ENCODE peak calls at places on chromosomes 7 and 10, in six cellular contexts. R is CD8-positive, alpha-beta memory T cell; Y is aorta; F is right cardiac atrium; P is HAP-1; Q is H1. X is an unnamed sample. For H3K4me1, the result is how much of the 10 kb centered on the place peaks cover.

GRCh38 chr10:102511562-102512274 is 7.9 kb downstream of the SUFU start:
- DNase-seq in R (no peak), Y (no peak), F (no peak), P (no peak), Q (no peak), X (no peak)

GRCh38 chr10:89251417-89252224 is at the start of gene LIPA:
- DNase-seq in R (peak), Y (peak), F (peak), P (peak), Q (peak), X (peak)

GRCh38 chr7:126668367-126668752 is 584.4 kb downstream of the GRM8 start:
- DNase-seq in R (no peak), Y (no peak), F (no peak), P (no peak), Q (no peak), X (no peak)

GRCh38 chr7:43444711-43445578 is 138.0 kb upstream of the STK17A start:
- DNase-seq in R (no peak), Y (no peak), F (no peak), P (no peak), Q (no peak), X (no peak)

GRCh38 chr7:30556854-30557644 is 37.6 kb upstream of the GARS1 start:
- DNase-seq in R (no peak), Y (no peak), F (no peak), P (peak), Q (no peak), X (no peak)

GRCh38 chr10:99682752-99683151 is 23.4 kb downstream of the ENTPD7 start:
- DNase-seq in R (no peak), Y (no peak), F (no peak), P (no peak), Q (no peak), X (no peak)

GRCh38 chr10:35336084-35336831 is at the start of gene CCNY:
- DNase-seq in R (peak), Y (peak), F (peak), P (peak), Q (no peak), X (no peak)

GRCh38 chr7:131843862-131844261 is 287.4 kb upstream of the PODXL start:
- DNase-seq in R (no peak), Y (no peak), F (peak), P (no peak), Q (no peak), X (no peak)

GRCh38 chr10:103767756-103768155 is 87.6 kb downstream of the SH3PXD2A start:
- DNase-seq in R (no peak), Y (no peak), F (no peak), P (no peak), Q (no peak), X (no peak)

GRCh38 chr10:47076949-47077348 is 165.7 kb downstream of the PTPN20 start:
- DNase-seq in R (no peak), Y (no peak), F (no peak), P (no peak), Q (no peak), X (no peak)

GRCh38 chr7:158472631-158473030 is 115.0 kb downstream of the PTPRN2 start:
- DNase-seq in R (no peak), Y (no peak), F (no peak), P (no peak), Q (no peak), X (no peak)

GRCh38 chr7:119288401-119288800 is 984.6 kb upstream of the KCND2 start:
- DNase-seq in R (no peak), Y (no peak), F (no peak), P (no peak), Q (no peak), X (no peak)

GRCh38 chr10:88990528-88991160 is at the start of gene FAS:
- DNase-seq in R (peak), Y (peak), F (peak), P (peak), Q (no peak), X (peak)

GRCh38 chr10:59240581-59241183 is 64.2 kb downstream of the PHYHIPL start:
- DNase-seq in R (no peak), Y (no peak), F (no peak), P (peak), Q (no peak), X (no peak)

GRCh38 chr10:110392860-110393732 is 88.4 kb upstream of the SMNDC1 start:
- DNase-seq in R (no peak), Y (no peak), F (peak), P (no peak), Q (no peak), X (no peak)

GRCh38 chr10:113689057-113689456 is 9.3 kb downstream of the CASP7 start:
- DNase-seq in R (no peak), Y (no peak), F (no peak), P (no peak), Q (no peak), X (no peak)

GRCh38 chr10:122495406-122496340 is 34.3 kb downstream of the HTRA1 start:
- DNase-seq in R (peak), Y (peak), F (peak), P (peak), Q (no peak), X (no peak)

GRCh38 chr7:42720871-42721835 is 190.7 kb downstream of the C7orf25 start:
- DNase-seq in R (no peak), Y (no peak), F (no peak), P (no peak), Q (no peak), X (no peak)

GRCh38 chr7:99601656-99602310 is 3.7 kb downstream of the TMEM225B start:
- DNase-seq in R (no peak), Y (no peak), F (no peak), P (no peak), Q (peak), X (no peak)

GRCh38 chr10:127375423-127375822 is 173.7 kb upstream of the NPS start:
- DNase-seq in R (no peak), Y (no peak), F (no peak), P (no peak), Q (no peak), X (no peak)

GRCh38 chr7:2785071-2785500 is 59.0 kb downstream of the GNA12 start:
- DNase-seq in R (no peak), Y (no peak), F (peak), P (no peak), Q (no peak), X (no peak)

GRCh38 chr10:5476918-5477525 is 22.3 kb downstream of the CALML5 start:
- DNase-seq in R (no peak), Y (no peak), F (no peak), P (no peak), Q (no peak), X (no peak)

GRCh38 chr10:70973275-70973674 is 84.9 kb upstream of the PCBD1 start:
- DNase-seq in R (no peak), Y (no peak), F (no peak), P (no peak), Q (no peak), X (no peak)

GRCh38 chr10:110843031-110843430 is 28.7 kb upstream of the PDCD4 start:
- DNase-seq in R (peak), Y (no peak), F (no peak), P (no peak), Q (no peak), X (no peak)

GRCh38 chr10:124649209-124649608 is 95.0 kb downstream of the FAM53B start:
- DNase-seq in R (no peak), Y (no peak), F (peak), P (no peak), Q (no peak), X (no peak)

GRCh38 chr10:124651402-124651887 is 92.7 kb downstream of the FAM53B start:
- DNase-seq in R (no peak), Y (no peak), F (peak), P (no peak), Q (no peak), X (no peak)

GRCh38 chr10:124648738-124649137 is 95.4 kb downstream of the FAM53B start:
- DNase-seq in R (peak), Y (peak), F (peak), P (no peak), Q (no peak), X (peak)

GRCh38 chr10:124650820-124651401 is 93.3 kb downstream of the FAM53B start:
- DNase-seq in R (peak), Y (no peak), F (peak), P (no peak), Q (no peak), X (no peak)

DNA sequence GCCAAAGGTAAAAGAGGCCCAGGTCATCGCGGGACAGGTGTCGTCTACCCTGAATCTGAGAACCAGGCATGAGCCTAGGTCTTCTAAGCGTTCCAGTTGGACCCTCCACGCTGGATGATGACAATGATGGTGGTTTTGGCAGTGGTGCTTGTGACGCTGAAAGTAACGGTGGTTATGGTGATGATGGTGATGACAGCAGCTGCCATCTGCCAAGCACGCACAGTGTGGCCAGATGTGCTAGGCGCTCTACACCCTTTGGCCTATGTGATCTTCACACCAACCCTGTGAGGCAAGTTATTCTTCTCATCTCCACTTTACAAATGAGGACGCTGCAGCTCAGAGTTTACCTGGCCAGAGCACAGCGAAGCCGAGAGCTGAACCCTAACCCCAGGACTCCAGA is 93.9 kb downstream of the FAM53B start:
- DNase-seq in R (peak), Y (no peak), F (peak), P (no peak), Q (no peak), X (no peak)
- H3K4me1 ChIP-seq in R (half or more), Y (under half), F (half or more), P (under half), Q (under half), X (half or more)

GRCh38 chr10:93753621-93754250 is 4.0 kb upstream of the LGI1 start:
- DNase-seq in R (no peak), Y (no peak), F (no peak), P (no peak), Q (no peak), X (no peak)

GRCh38 chr10:93755443-93756127 is 2.2 kb upstream of the LGI1 start:
- DNase-seq in R (no peak), Y (no peak), F (no peak), P (no peak), Q (no peak), X (no peak)

GRCh38 chr10:93752761-93753160 is 5.0 kb upstream of the LGI1 start:
- DNase-seq in R (no peak), Y (no peak), F (no peak), P (no peak), Q (no peak), X (no peak)

GRCh38 chr10:93756128-93756517 is 1.6 kb upstream of the LGI1 start:
- DNase-seq in R (no peak), Y (no peak), F (no peak), P (no peak), Q (no peak), X (no peak)

DNA sequence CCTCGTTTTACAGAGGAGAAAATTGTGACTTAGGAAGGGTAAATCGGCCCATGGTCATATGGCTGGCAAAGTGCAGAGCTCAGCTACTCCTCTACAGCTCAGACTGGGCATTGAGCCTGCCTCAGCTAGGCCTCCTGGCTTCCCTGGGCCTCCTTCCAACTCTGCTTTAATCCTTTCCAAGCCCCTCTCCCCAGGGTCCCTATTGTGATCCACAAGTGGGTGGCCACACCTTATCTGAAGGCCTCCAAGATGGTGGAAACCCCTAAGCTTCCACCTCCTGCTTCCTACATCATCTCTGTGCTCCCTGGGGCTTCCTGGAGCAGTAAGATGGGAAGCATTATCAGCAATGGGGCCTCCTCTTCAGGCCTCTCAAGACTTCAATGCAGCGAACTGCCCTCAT is 3.0 kb upstream of the LGI1 start:
- DNase-seq in R (no peak), Y (no peak), F (no peak), P (no peak), Q (no peak), X (no peak)
- H3K4me1 ChIP-seq in R (under half), Y (under half), F (under half), P (under half), Q (under half), X (under half)

DNA sequence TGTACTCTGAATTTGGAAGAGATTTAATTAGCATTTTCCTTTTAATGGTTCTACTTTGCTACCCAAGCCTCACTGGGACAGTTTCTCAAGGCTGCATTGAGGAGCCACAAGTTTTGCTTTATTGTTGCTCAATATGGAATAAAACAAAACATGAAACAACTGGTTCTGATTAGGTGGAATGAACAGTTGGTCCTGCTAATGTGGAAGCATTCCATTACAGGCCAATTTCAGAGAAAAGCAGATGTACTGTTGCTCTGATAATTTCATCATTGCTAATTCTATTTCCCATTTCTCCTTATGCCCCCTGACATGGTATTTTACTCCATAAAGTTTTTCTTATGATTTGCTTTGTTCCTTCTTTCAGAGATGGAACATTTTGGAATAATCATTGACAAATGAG is 66.0 kb upstream of the PAPSS2 start:
- DNase-seq in R (no peak), Y (no peak), F (no peak), P (no peak), Q (no peak), X (no peak)
- H3K4me1 ChIP-seq in R (under half), Y (under half), F (under half), P (under half), Q (under half), X (under half)

DNA sequence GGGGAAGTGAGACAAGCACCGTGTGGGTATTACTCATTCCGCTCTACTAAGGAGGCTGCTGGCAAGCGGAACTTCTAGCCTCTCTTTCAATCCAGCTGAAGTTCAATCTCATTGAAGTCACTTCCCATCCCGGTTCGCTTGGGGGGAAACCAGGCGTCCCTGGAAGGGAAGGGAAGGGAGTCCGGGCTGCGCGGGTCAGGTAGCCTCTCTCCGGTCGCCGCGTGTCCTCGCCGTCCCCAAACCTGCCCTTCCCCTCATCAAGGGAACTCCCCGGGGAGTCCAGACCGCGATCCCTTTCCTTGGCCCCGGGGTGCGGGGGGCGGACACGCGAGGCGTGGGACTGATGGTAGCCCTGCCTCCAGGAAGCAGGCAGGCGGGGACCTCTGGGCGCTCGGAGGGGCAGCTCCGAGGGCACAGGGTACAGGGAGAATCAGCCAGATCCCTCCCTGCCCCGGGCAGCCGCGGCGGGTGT is 598 bp upstream of the ZEB1 start:
- DNase-seq in R (peak), Y (peak), F (peak), P (no peak), Q (no peak), X (peak)
- H3K4me1 ChIP-seq in R (under half), Y (under half), F (under half), P (under half), Q (under half), X (half or more)

GRCh38 chr7:122618603-122619189 is 80.2 kb downstream of the RNF133 start:
- DNase-seq in R (no peak), Y (no peak), F (no peak), P (no peak), Q (no peak), X (no peak)
- H3K4me1 ChIP-seq in R (under half), Y (under half), F (under half), P (under half), Q (under half), X (under half)

GRCh38 chr10:60913091-60913490 is 30.9 kb downstream of the RHOBTB1 start:
- DNase-seq in R (no peak), Y (no peak), F (no peak), P (no peak), Q (no peak), X (no peak)
- H3K4me1 ChIP-seq in R (under half), Y (under half), F (under half), P (under half), Q (under half), X (under half)

GRCh38 chr10:15037691-15038090 is 6.1 kb upstream of the OLAH start:
- DNase-seq in R (no peak), Y (no peak), F (no peak), P (no peak), Q (no peak), X (no peak)

GRCh38 chr10:15045380-15045779 is 1.6 kb downstream of the OLAH start:
- DNase-seq in R (no peak), Y (no peak), F (no peak), P (no peak), Q (no peak), X (no peak)

GRCh38 chr10:15046626-15047025 is 2.9 kb downstream of the OLAH start:
- DNase-seq in R (no peak), Y (no peak), F (no peak), P (no peak), Q (no peak), X (no peak)

GRCh38 chr10:15038416-15038815 is 5.3 kb upstream of the OLAH start:
- DNase-seq in R (no peak), Y (no peak), F (no peak), P (no peak), Q (no peak), X (no peak)

DNA sequence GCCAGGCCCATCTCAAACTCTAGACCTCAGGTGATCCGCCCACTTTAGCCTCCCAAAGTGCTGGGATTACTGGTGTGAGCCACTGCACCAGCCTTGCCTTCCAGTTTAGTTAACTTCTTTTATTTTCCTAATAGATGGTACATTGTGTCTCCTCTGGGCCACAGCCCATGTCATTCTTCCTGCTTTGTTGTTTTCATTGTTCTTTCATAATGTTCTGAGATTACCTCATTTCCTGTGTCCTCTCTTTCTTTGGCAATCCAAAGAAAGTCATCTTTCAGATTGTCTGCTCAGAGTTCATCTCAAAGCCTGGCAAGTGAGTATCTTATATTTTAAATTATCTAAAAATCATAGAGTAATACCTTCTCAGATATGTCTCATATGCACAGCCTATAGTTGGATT is at the start of gene OLAH:
- DNase-seq in R (no peak), Y (no peak), F (no peak), P (no peak), Q (no peak), X (no peak)
- H3K4me1 ChIP-seq in R (under half), Y (under half), F (under half), P (under half), Q (under half), X (under half)

DNA sequence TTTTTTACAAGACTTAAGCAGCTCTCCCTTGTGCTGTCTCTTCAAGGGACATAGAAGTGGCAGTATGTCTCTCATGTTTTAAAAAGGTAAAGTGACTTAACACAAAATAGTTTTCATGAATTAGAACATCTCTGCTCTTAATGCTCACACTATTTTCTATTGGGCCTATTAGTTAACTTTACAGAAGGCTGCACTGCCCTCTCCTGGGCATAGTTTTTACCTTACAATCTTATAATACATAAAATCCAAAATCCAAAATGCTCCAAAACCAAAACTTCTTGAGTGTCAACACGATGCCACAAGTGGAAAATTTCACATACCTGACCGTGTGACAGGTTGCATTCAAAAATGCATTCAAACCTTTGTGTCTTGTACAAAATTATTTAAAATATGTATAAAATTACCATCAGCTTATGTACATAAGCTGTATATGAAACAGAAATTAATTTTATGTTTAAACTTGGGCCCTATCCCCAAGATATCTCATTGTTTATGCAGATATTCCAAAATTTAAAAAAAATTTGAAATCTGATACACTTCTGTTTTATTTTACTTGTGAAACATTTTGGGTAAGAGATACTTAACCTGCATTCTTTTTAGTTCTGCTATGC is 25.8 kb downstream of the TES start:
- DNase-seq in R (peak), Y (no peak), F (peak), P (peak), Q (no peak), X (no peak)
- H3K4me1 ChIP-seq in R (under half), Y (under half), F (under half), P (under half), Q (under half), X (under half)